ENCODE peak calls at places on chromosomes 6 and 20, in eight cellular contexts. S is lower lobe of right lung; D is NCI-H1092; M is fibroblast of pulmonary artery; J is natural killer cell treated with Interleukin-12 subunit alpha and Interleukin-12 subunit beta and Interleukin-15 and Interleukin-18, amount 100 ng/mL, for 72 hours; Q is AG08395; P is AG09309; Y is upper lobe of right lung. C is an unnamed sample.

GRCh38 chr6:75230484-75231325 is 12.9 kb downstream of the COX7A2 start:
- DNase-seq in S (no peak), D (no peak), M (peak), J (no peak), Q (peak), P (peak), Y (no peak), C (no peak)

GRCh38 chr6:55276745-55277627 is 50.3 kb upstream of the GFRAL start:
- DNase-seq in S (no peak), D (peak), M (peak), J (no peak), Q (peak), P (peak), Y (no peak), C (peak)

GRCh38 chr6:125682939-125683338 is 66.5 kb upstream of the HEY2 start:
- DNase-seq in S (no peak), D (no peak), M (no peak), J (no peak), Q (no peak), P (no peak), Y (no peak), C (no peak)

GRCh38 chr20:3785240-3786125 is 1.1 kb downstream of the CENPB start:
- DNase-seq in S (peak), D (no peak), M (no peak), J (no peak), Q (peak), P (no peak), Y (no peak), C (no peak)

GRCh38 chr6:147205690-147206600 is 1.7 kb downstream of the STXBP5 start:
- DNase-seq in S (no peak), D (no peak), M (peak), J (no peak), Q (peak), P (no peak), Y (no peak), C (peak)

GRCh38 chr6:49336514-49337131 is 126.4 kb downstream of the MMUT start:
- DNase-seq in S (no peak), D (no peak), M (peak), J (no peak), Q (no peak), P (peak), Y (no peak), C (no peak)

GRCh38 chr20:50251992-50252491 is 61.4 kb downstream of the CEBPB start:
- DNase-seq in S (no peak), D (no peak), M (no peak), J (no peak), Q (peak), P (peak), Y (no peak), C (no peak)

GRCh38 chr20:34736106-34736505 is 32.0 kb downstream of the TP53INP2 start:
- DNase-seq in S (no peak), D (no peak), M (no peak), J (no peak), Q (no peak), P (no peak), Y (no peak), C (no peak)

GRCh38 chr20:25361287-25361683 is 29.4 kb downstream of the ABHD12 start:
- DNase-seq in S (no peak), D (no peak), M (peak), J (no peak), Q (no peak), P (no peak), Y (no peak), C (no peak)

GRCh38 chr6:87210979-87211378 is 55.6 kb downstream of the ZNF292 start:
- DNase-seq in S (no peak), D (no peak), M (no peak), J (no peak), Q (no peak), P (no peak), Y (no peak), C (no peak)

GRCh38 chr6:157151029-157151428 is 172.3 kb downstream of the TMEM242 start:
- DNase-seq in S (no peak), D (no peak), M (peak), J (no peak), Q (no peak), P (no peak), Y (no peak), C (no peak)

GRCh38 chr6:142943746-142944125 is 1.2 kb downstream of the HIVEP2 start:
- DNase-seq in S (no peak), D (no peak), M (peak), J (peak), Q (peak), P (no peak), Y (no peak), C (no peak)

GRCh38 chr20:35199696-35200095 is 26.8 kb upstream of the MMP24 start:
- DNase-seq in S (no peak), D (no peak), M (no peak), J (no peak), Q (no peak), P (no peak), Y (no peak), C (no peak)

GRCh38 chr20:54275359-54276108 is 67.6 kb downstream of the PFDN4 start:
- DNase-seq in S (no peak), D (no peak), M (no peak), J (no peak), Q (no peak), P (no peak), Y (no peak), C (no peak)

GRCh38 chr6:92864966-92865555 is 554.3 kb downstream of the EPHA7 start:
- DNase-seq in S (no peak), D (no peak), M (no peak), J (no peak), Q (no peak), P (no peak), Y (no peak), C (no peak)

GRCh38 chr6:72418495-72418894 is 203.4 kb upstream of the KCNQ5 start:
- DNase-seq in S (no peak), D (no peak), M (peak), J (no peak), Q (peak), P (peak), Y (no peak), C (no peak)

C was measured in HuH-7.